ENCODE peak calls at places on chromosomes 2 and 18, in seven cellular contexts. V is CD4-positive, alpha-beta T cell; W is stromal cell of bone marrow; J is WTC11; G is hypothalamus; T is AG09319; C is lower leg skin. B is an unnamed sample.

GRCh38 chr18:33307520-33307919 is 133.0 kb downstream of the CCDC178 start:
- DNase-seq in V (no peak), W (no peak), J (no peak), G (no peak), T (no peak), C (no peak), B (no peak)

GRCh38 chr18:76169733-76170132 is 325.3 kb downstream of the ZNF516 start:
- DNase-seq in V (no peak), W (no peak), J (no peak), G (no peak), T (no peak), C (no peak), B (no peak)

GRCh38 chr2:24919977-24920812 is at the start of gene ADCY3:
- DNase-seq in V (peak; percentile 44), W (no peak), J (peak; percentile 64), G (no peak), T (no peak), C (no peak), B (peak; percentile 84)

GRCh38 chr2:199833525-199833924 is 17.5 kb downstream of the FTCDNL1 start:
- DNase-seq in V (no peak), W (no peak), J (no peak), G (no peak), T (no peak), C (no peak), B (no peak)

GRCh38 chr2:224520064-224520463 is 65.1 kb downstream of the CUL3 start:
- DNase-seq in V (no peak), W (peak; percentile 54), J (no peak), G (no peak), T (no peak), C (no peak), B (peak; percentile 92)

GRCh38 chr2:73235315-73236028 is 1.4 kb downstream of the CCT7 start:
- DNase-seq in V (no peak), W (no peak), J (no peak), G (no peak), T (no peak), C (no peak), B (no peak)

GRCh38 chr2:209269024-209269423 is 154.8 kb upstream of the MAP2 start:
- DNase-seq in V (no peak), W (no peak), J (no peak), G (no peak), T (no peak), C (no peak), B (no peak)

GRCh38 chr18:32037616-32038015 is 19.0 kb downstream of the RNF125 start:
- DNase-seq in V (no peak), W (no peak), J (no peak), G (no peak), T (no peak), C (no peak), B (no peak)

GRCh38 chr2:99810241-99810640 is 320.4 kb upstream of the REV1 start:
- DNase-seq in V (no peak), W (no peak), J (no peak), G (no peak), T (no peak), C (no peak), B (no peak)

GRCh38 chr18:48730010-48730409 is 191.2 kb downstream of the CTIF start:
- DNase-seq in V (no peak), W (no peak), J (no peak), G (no peak), T (no peak), C (no peak), B (no peak)

GRCh38 chr18:55863876-55864275 is 275.9 kb upstream of the TCF4 start:
- DNase-seq in V (no peak), W (no peak), J (no peak), G (no peak), T (peak; percentile 83), C (no peak), B (no peak)

GRCh38 chr2:61707984-61708852 is 145.6 kb downstream of the FAM161A start:
- DNase-seq in V (no peak), W (no peak), J (no peak), G (no peak), T (no peak), C (no peak), B (peak; percentile 95)

GRCh38 chr18:50178601-50179000 is 16.3 kb downstream of the MYO5B start:
- DNase-seq in V (no peak), W (no peak), J (no peak), G (no peak), T (no peak), C (no peak), B (no peak)

GRCh38 chr2:80303006-80303741 is 1.4 kb downstream of the LRRTM1 start:
- DNase-seq in V (no peak), W (no peak), J (peak; percentile 50), G (no peak), T (no peak), C (no peak), B (no peak)

GRCh38 chr2:160257015-160257741 is 57.1 kb upstream of the ITGB6 start:
- DNase-seq in V (no peak), W (no peak), J (no peak), G (no peak), T (no peak), C (no peak), B (no peak)

GRCh38 chr2:160869411-160869810 is 290.8 kb upstream of the TANK start:
- DNase-seq in V (no peak), W (peak; percentile 94), J (no peak), G (no peak), T (peak; percentile 87), C (peak; percentile 44), B (no peak)

GRCh38 chr2:78739282-78739681 is 286.2 kb upstream of the REG3G start:
- DNase-seq in V (no peak), W (no peak), J (no peak), G (no peak), T (no peak), C (no peak), B (no peak)

GRCh38 chr2:75027886-75028285 is 69.4 kb downstream of the POLE4 start:
- DNase-seq in V (no peak), W (no peak), J (no peak), G (no peak), T (no peak), C (no peak), B (no peak)

GRCh38 chr2:133952420-133952819 is 301.5 kb upstream of the MGAT5 start:
- DNase-seq in V (no peak), W (no peak), J (no peak), G (no peak), T (no peak), C (no peak), B (peak; percentile 23)

GRCh38 chr18:23069481-23069880 is 65.8 kb upstream of the CABLES1 start:
- DNase-seq in V (peak; percentile 11), W (no peak), J (no peak), G (no peak), T (no peak), C (no peak), B (no peak)

GRCh38 chr2:209425082-209426071 is 1.5 kb downstream of the MAP2 start:
- DNase-seq in V (no peak), W (no peak), J (no peak), G (no peak), T (no peak), C (peak; percentile 16), B (peak; percentile 31)

GRCh38 chr2:209383212-209383611 is 40.6 kb upstream of the MAP2 start:
- DNase-seq in V (no peak), W (peak; percentile 21), J (no peak), G (no peak), T (no peak), C (no peak), B (no peak)

GRCh38 chr2:74072542-74072941 is 75.2 kb downstream of the BOLA3 start:
- DNase-seq in V (no peak), W (no peak), J (no peak), G (no peak), T (no peak), C (no peak), B (no peak)

GRCh38 chr2:146709004-146709403 is 1135.8 kb upstream of the ACVR2A start:
- DNase-seq in V (no peak), W (no peak), J (no peak), G (no peak), T (no peak), C (no peak), B (no peak)

GRCh38 chr2:40431600-40431955 is 20.3 kb downstream of the SLC8A1 start:
- DNase-seq in V (no peak), W (peak; percentile 72), J (no peak), G (no peak), T (peak; percentile 58), C (no peak), B (no peak)

GRCh38 chr2:106120432-106120831 is 73.7 kb downstream of the UXS1 start:
- DNase-seq in V (no peak), W (no peak), J (no peak), G (no peak), T (no peak), C (no peak), B (no peak)

GRCh38 chr2:159290289-159290907 is 3.9 kb upstream of the WDSUB1 start:
- DNase-seq in V (no peak), W (peak; percentile 77), J (no peak), G (no peak), T (peak; percentile 83), C (peak; percentile 58), B (peak; percentile 60)

GRCh38 chr2:171754254-171754939 is 67.1 kb downstream of the DYNC1I2 start:
- DNase-seq in V (no peak), W (no peak), J (no peak), G (no peak), T (no peak), C (no peak), B (no peak)

GRCh38 chr18:45316127-45316526 is 299.1 kb upstream of the SLC14A2 start:
- DNase-seq in V (no peak), W (no peak), J (peak; percentile 35), G (no peak), T (no peak), C (no peak), B (no peak)

GRCh38 chr2:224572338-224572737 is 12.8 kb downstream of the CUL3 start:
- DNase-seq in V (no peak), W (no peak), J (no peak), G (no peak), T (no peak), C (no peak), B (no peak)

B was measured in GM12865.